ENCODE peak calls at places on chromosome 1, in seven cellular contexts. K is ovary, D is stomach, E is HCT116, O is GM12891, R is vagina, J is A549. V is an unnamed sample.
A peak's percentile ranks its signal among the peaks of the same experiment; 100 is the strongest.

GRCh38 chr1:8643542-8644536 is 173.6 kb downstream of the RERE start:
- DNase-seq in D (no peak), R (no peak), J (no peak), K (no peak), O (no peak), E (no peak), V (no peak)

GRCh38 chr1:191969287-191969686 is 189.0 kb upstream of the RGS18 start:
- DNase-seq in O (no peak), E (no peak), D (no peak), K (no peak), R (no peak), J (no peak), V (no peak)

GRCh38 chr1:114561333-114561732 is 20.1 kb downstream of the BCAS2 start:
- DNase-seq in E (no peak), O (no peak), K (no peak), R (no peak), D (no peak), J (no peak), V (no peak)

GRCh38 chr1:191668525-191668924 is 489.7 kb upstream of the RGS18 start:
- DNase-seq in E (no peak), R (no peak), K (no peak), D (no peak), O (no peak), J (no peak), V (no peak)

GRCh38 chr1:228839656-228840055 is 104.4 kb downstream of the RHOU start:
- DNase-seq in O (no peak), E (no peak), K (no peak), J (no peak), D (no peak), R (no peak), V (no peak)

GRCh38 chr1:31598980-31599379 is 18.5 kb upstream of the HCRTR1 start:
- DNase-seq in E (no peak), K (no peak), O (no peak), D (no peak), J (no peak), R (no peak), V (no peak)

GRCh38 chr1:111736548-111737215 is 2.5 kb downstream of the INKA2 start:
- DNase-seq in O (no peak), J (no peak), E (no peak), K (peak; percentile 54), R (peak; percentile 83), D (no peak), V (no peak)

GRCh38 chr1:151843398-151843797 is 3.8 kb upstream of the C2CD4D start:
- DNase-seq in R (no peak), J (no peak), E (no peak), K (no peak), O (no peak), D (no peak), V (no peak)

GRCh38 chr1:39689635-39690034 is 1.6 kb downstream of the HPCAL4 start:
- DNase-seq in E (no peak), J (no peak), K (no peak), D (no peak), R (no peak), O (no peak), V (no peak)

GRCh38 chr1:155044812-155045690 is 6.1 kb upstream of the ADAM15 start:
- DNase-seq in J (peak; percentile 88), K (no peak), D (peak; percentile 88), O (no peak), R (no peak), E (no peak), V (peak; percentile 90)

GRCh38 chr1:87243573-87243972 is 85.1 kb upstream of the LMO4 start:
- DNase-seq in R (no peak), K (no peak), J (no peak), E (no peak), O (no peak), D (no peak), V (no peak)

GRCh38 chr1:20059847-20060246 is 10.1 kb upstream of the PLA2G5 start:
- DNase-seq in D (no peak), K (no peak), R (no peak), E (no peak), J (no peak), O (no peak), V (no peak)

GRCh38 chr1:228156518-228156875 is 6.8 kb downstream of the GJC2 start:
- DNase-seq in O (no peak), J (no peak), R (no peak), K (no peak), D (no peak), E (no peak), V (no peak)

GRCh38 chr1:154886281-154887036 is 16.4 kb upstream of the KCNN3 start:
- DNase-seq in D (no peak), E (no peak), O (no peak), J (no peak), K (no peak), R (no peak), V (no peak)

GRCh38 chr1:155255243-155256100 is at the start of gene ENTREP3:
- DNase-seq in R (no peak), E (no peak), J (peak; percentile 91), K (peak; percentile 91), O (peak; percentile 94), D (peak; percentile 86), V (peak; percentile 81)

GRCh38 chr1:243587823-243588560 is 262.1 kb downstream of the AKT3 start:
- DNase-seq in K (no peak), R (no peak), D (no peak), E (no peak), J (no peak), O (peak; percentile 20), V (no peak)

GRCh38 chr1:202940561-202940960 is 13.5 kb upstream of the KLHL12 start:
- DNase-seq in R (no peak), D (no peak), E (no peak), O (no peak), K (no peak), J (no peak), V (no peak)

GRCh38 chr1:202945483-202945882 is 12.6 kb downstream of the ADIPOR1 start:
- DNase-seq in E (no peak), D (no peak), J (no peak), K (no peak), R (no peak), O (no peak), V (no peak)

GRCh38 chr1:202942431-202942830 is 15.4 kb upstream of the KLHL12 start:
- DNase-seq in R (no peak), J (no peak), O (no peak), E (no peak), K (no peak), D (no peak), V (no peak)

GRCh38 chr1:202941372-202941771 is 14.3 kb upstream of the KLHL12 start:
- DNase-seq in K (no peak), J (no peak), R (no peak), D (no peak), E (no peak), O (no peak), V (no peak)

GRCh38 chr1:202944438-202944921 is 13.6 kb downstream of the ADIPOR1 start:
- DNase-seq in O (no peak), K (no peak), J (no peak), E (no peak), R (no peak), D (no peak), V (no peak)
- TF ChIP-seq POLR2A in O (no peak), K (no peak), J (no peak), E (no peak), R (no peak), D (no peak), V (no peak)

GRCh38 chr1:61076728-61077675 is 5.4 kb upstream of the NFIA start:
- DNase-seq in R (peak; percentile 92), O (no peak), D (peak; percentile 87), J (peak; percentile 71), E (peak; percentile 82), K (peak; percentile 89), V (no peak)
- TF ChIP-seq POLR2A in R (no peak), O (no peak), D (no peak), J (peak; percentile 53), E (no peak), K (no peak), V (peak; percentile 40)

GRCh38 chr1:150309758-150310495 is 11.4 kb upstream of the PRPF3 start:
- DNase-seq in E (no peak), D (no peak), O (no peak), K (no peak), R (no peak), J (no peak), V (no peak)
- TF ChIP-seq POLR2A in E (no peak), D (no peak), O (no peak), K (no peak), R (no peak), J (no peak), V (no peak)

GRCh38 chr1:44684525-44684924 is 10.0 kb downstream of the ARMH1 start:
- DNase-seq in D (no peak), O (peak; percentile 48), J (no peak), E (no peak), K (no peak), R (no peak), V (no peak)
- TF ChIP-seq POLR2A in D (no peak), O (no peak), J (no peak), E (no peak), K (no peak), R (no peak), V (no peak)

GRCh38 chr1:3340548-3341235 is 113.8 kb upstream of the ARHGEF16 start:
- DNase-seq in E (no peak), D (no peak), R (no peak), O (no peak), J (no peak), K (no peak), V (no peak)
- TF ChIP-seq POLR2A in E (no peak), D (no peak), R (no peak), O (no peak), J (no peak), K (no peak), V (no peak)

GRCh38 chr1:167644551-167644950 is 14.5 kb downstream of the RCSD1 start:
- DNase-seq in E (no peak), O (no peak), D (no peak), K (no peak), R (no peak), J (no peak), V (no peak)
- TF ChIP-seq POLR2A in E (no peak), O (no peak), D (no peak), K (no peak), R (no peak), J (no peak), V (no peak)

GRCh38 chr1:52469108-52469507 is 64.7 kb downstream of the PRPF38A start:
- DNase-seq in E (no peak), K (no peak), O (no peak), D (no peak), J (no peak), R (no peak), V (no peak)

GRCh38 chr1:52476943-52477342 is 72.5 kb downstream of the PRPF38A start:
- DNase-seq in E (no peak), J (no peak), D (no peak), O (no peak), R (no peak), K (no peak), V (no peak)

GRCh38 chr1:52474807-52475206 is 70.4 kb downstream of the PRPF38A start:
- DNase-seq in K (no peak), R (no peak), O (no peak), E (no peak), J (no peak), D (no peak), V (no peak)

GRCh38 chr1:52473039-52473438 is 68.6 kb downstream of the PRPF38A start:
- DNase-seq in D (no peak), E (no peak), R (no peak), J (no peak), K (no peak), O (no peak), V (no peak)

GRCh38 chr1:52472384-52472783 is 68.0 kb downstream of the PRPF38A start:
- DNase-seq in R (no peak), E (no peak), K (no peak), J (no peak), O (no peak), D (no peak), V (no peak)
- TF ChIP-seq POLR2A in R (no peak), E (no peak), K (no peak), J (no peak), O (no peak), D (no peak), V (no peak)